ENCODE peak calls at places on chromosomes 4 and X, in five cellular contexts. N, W, T, D and L are unnamed samples.

GRCh38 chr4:85500110-85500867 is 25.3 kb downstream of the ARHGAP24 start:
- DNase-seq in N (no peak), W (peak; percentile 38), T (no peak), D (no peak), L (no peak)

GRCh38 chrX:40008841-40009461 is 88.8 kb downstream of the BCOR start:
- DNase-seq in N (no peak), W (peak; percentile 36), T (peak; percentile 84), D (peak; percentile 19), L (no peak)

GRCh38 chr4:110164251-110164650 is 34.2 kb downstream of the ELOVL6 start:
- DNase-seq in N (no peak), W (peak; percentile 87), T (no peak), D (peak; percentile 40), L (no peak)

GRCh38 chr4:42653606-42654560 is 3.0 kb downstream of the ATP8A1 start:
- DNase-seq in N (no peak), W (no peak), T (no peak), D (peak; percentile 15), L (no peak)

GRCh38 chrX:118251251-118251650 is 94.7 kb upstream of the WDR44 start:
- DNase-seq in N (no peak), W (peak; percentile 12), T (no peak), D (no peak), L (no peak)

GRCh38 chr4:15702941-15703403 is at the start of gene BST1:
- DNase-seq in N (peak; percentile 32), W (peak; percentile 68), T (peak; percentile 95), D (peak; percentile 54), L (no peak)

GRCh38 chrX:56784666-56785065 is 55.6 kb downstream of the NBDY start:
- DNase-seq in N (no peak), W (no peak), T (no peak), D (no peak), L (no peak)

GRCh38 chrX:109472939-109473713 is 8.8 kb downstream of the GUCY2F start:
- DNase-seq in N (no peak), W (peak; percentile 51), T (no peak), D (peak; percentile 69), L (peak; percentile 38)

GRCh38 chr4:147381749-147382148 is 99.1 kb upstream of the EDNRA start:
- DNase-seq in N (no peak), W (no peak), T (no peak), D (no peak), L (no peak)

GRCh38 chr4:48334900-48335384 is 6.4 kb upstream of the SLAIN2 start:
- DNase-seq in N (no peak), W (no peak), T (no peak), D (no peak), L (no peak)

GRCh38 chr4:7361256-7361655 is 73.5 kb downstream of the PSAPL1 start:
- DNase-seq in N (no peak), W (no peak), T (no peak), D (no peak), L (no peak)

GRCh38 chr4:28225005-28225404 is 1364.4 kb downstream of the STIM2 start:
- DNase-seq in N (no peak), W (peak; percentile 71), T (no peak), D (no peak), L (peak; percentile 61)

GRCh38 chrX:115679460-115679859 is 118.5 kb downstream of the PLS3 start:
- DNase-seq in N (no peak), W (peak; percentile 47), T (no peak), D (peak; percentile 6), L (peak; percentile 37)

GRCh38 chrX:56803849-56804681 is 75.0 kb downstream of the NBDY start:
- DNase-seq in N (no peak), W (no peak), T (no peak), D (no peak), L (no peak)

GRCh38 chr4:141814499-141814898 is 178.1 kb downstream of the IL15 start:
- DNase-seq in N (no peak), W (peak; percentile 16), T (no peak), D (no peak), L (no peak)

GRCh38 chr4:108240356-108240755 is 71.6 kb upstream of the LEF1 start:
- DNase-seq in N (no peak), W (no peak), T (no peak), D (no peak), L (peak; percentile 31)